ENCODE peak calls at places on chromosomes 6 and 20, in ten cellular contexts. N is EL, Z is GDM1, Y is prostate gland, S is HEK293T, F is A549, P is skeletal muscle cell, K is midbrain, L is iPS-NIHi11, I is HCT116. M is an unnamed sample.
A peak's percentile ranks its signal among the peaks of the same experiment; 100 is the strongest.

GRCh38 chr6:163965426-163966348 is 551.2 kb downstream of the QKI start:
- DNase-seq in Y (peak; percentile 23), S (peak; percentile 68), N (no peak), K (peak; percentile 29), Z (no peak), I (no peak), P (no peak), L (no peak), F (no peak), M (no peak)

GRCh38 chr20:59620860-59621485 is 16.6 kb downstream of the PHACTR3 start:
- DNase-seq in N (no peak), Z (no peak), I (no peak), S (no peak), P (no peak), Y (no peak), K (no peak), L (no peak), F (no peak), M (no peak)

GRCh38 chr6:39007575-39007974 is 41.0 kb upstream of the GLP1R start:
- DNase-seq in K (no peak), L (no peak), P (no peak), F (no peak), Y (no peak), Z (no peak), N (no peak), S (no peak), I (no peak), M (no peak)

GRCh38 chr6:21594427-21595264 is 1.1 kb downstream of the SOX4 start:
- DNase-seq in K (peak; percentile 67), N (peak; percentile 72), I (no peak), L (peak; percentile 36), F (peak; percentile 58), S (peak; percentile 16), P (no peak), Y (peak; percentile 51), Z (peak; percentile 20), M (peak; percentile 68)

GRCh38 chr6:169190144-169190584 is 63.5 kb downstream of the THBS2 start:
- DNase-seq in S (no peak), P (peak; percentile 64), N (peak; percentile 91), Z (no peak), F (no peak), K (no peak), I (no peak), L (no peak), Y (no peak), M (peak; percentile 86)

GRCh38 chr20:6838181-6838826 is 70.8 kb downstream of the BMP2 start:
- DNase-seq in Y (no peak), L (no peak), I (no peak), Z (no peak), N (no peak), P (no peak), F (no peak), K (no peak), S (no peak), M (no peak)

GRCh38 chr6:71967436-71967835 is 81.1 kb downstream of the RIMS1 start:
- DNase-seq in S (no peak), I (no peak), P (peak; percentile 0), Y (no peak), Z (no peak), F (no peak), L (no peak), N (peak; percentile 32), K (no peak), M (no peak)

GRCh38 chr20:9323622-9324021 is 190.8 kb upstream of the LAMP5 start:
- DNase-seq in P (no peak), N (no peak), Z (no peak), S (peak; percentile 45), I (peak; percentile 7), K (no peak), Y (no peak), L (peak; percentile 53), F (peak; percentile 30), M (no peak)